ENCODE peak calls at places on chromosomes 13 and 19, in ten cellular contexts. J is hepatocyte, F is heart right ventricle, Q is aorta, S is DND-41, N is breast epithelium, B is stomach, H is fibroblast of lung, W is psoas muscle, V is lung. D is an unnamed sample.
A peak's percentile ranks its signal among the peaks of the same experiment; 100 is the strongest.

GRCh38 chr13:75480691-75481175 is 1.2 kb downstream of the TBC1D4 start:
- DNase-seq in J (peak; percentile 60), F (peak; percentile 44), Q (peak; percentile 77), S (no peak), N (peak; percentile 83), B (peak; percentile 80), H (peak; percentile 62), W (peak; percentile 45), V (peak; percentile 77), D (peak; percentile 63)

GRCh38 chr19:18291019-18291524 is 9.7 kb upstream of the JUND start:
- DNase-seq in J (no peak), F (no peak), Q (no peak), S (peak; percentile 39), N (no peak), B (no peak), H (no peak), W (peak; percentile 40), V (no peak), D (peak; percentile 13)

GRCh38 chr19:20359933-20360720 is 193.1 kb downstream of the ZNF486 start:
- DNase-seq in J (no peak), F (no peak), Q (no peak), S (peak; percentile 16), N (no peak), B (no peak), H (no peak), W (no peak), V (no peak), D (no peak)

GRCh38 chr13:111115051-111115840 is at the start of gene ARHGEF7:
- DNase-seq in J (peak; percentile 57), F (no peak), Q (peak; percentile 86), S (no peak), N (no peak), B (no peak), H (peak; percentile 7), W (no peak), V (no peak), D (no peak)

GRCh38 chr13:41456768-41457588 is at the start of gene RGCC:
- DNase-seq in J (peak; percentile 83), F (peak; percentile 80), Q (peak; percentile 95), S (no peak), N (peak; percentile 71), B (peak; percentile 79), H (peak; percentile 57), W (peak; percentile 83), V (peak; percentile 85), D (peak; percentile 94)

GRCh38 chr19:49469828-49470614 is 4.0 kb upstream of the FLT3LG start:
- DNase-seq in J (no peak), F (no peak), Q (no peak), S (peak; percentile 37), N (no peak), B (peak; percentile 40), H (no peak), W (no peak), V (no peak), D (peak; percentile 79)

GRCh38 chr13:85974604-85975366 is 175.6 kb upstream of the SLITRK6 start:
- DNase-seq in J (no peak), F (no peak), Q (no peak), S (no peak), N (no peak), B (no peak), H (peak; percentile 45), W (no peak), V (no peak), D (no peak)

GRCh38 chr13:30690282-30691188 is 44.8 kb upstream of the ALOX5AP start:
- DNase-seq in J (peak; percentile 75), F (peak; percentile 42), Q (peak; percentile 77), S (peak; percentile 59), N (peak; percentile 75), B (peak; percentile 38), H (peak; percentile 95), W (peak; percentile 72), V (peak; percentile 61), D (no peak)

GRCh38 chr13:104779311-104779710 is 1713.1 kb upstream of the SLC10A2 start:
- DNase-seq in J (no peak), F (no peak), Q (no peak), S (peak; percentile 26), N (no peak), B (no peak), H (peak; percentile 58), W (no peak), V (no peak), D (no peak)

GRCh38 chr13:47794963-47795362 is 206.1 kb downstream of the SUCLA2 start:
- DNase-seq in J (no peak), F (no peak), Q (no peak), S (no peak), N (no peak), B (no peak), H (no peak), W (no peak), V (no peak), D (peak; percentile 8)

GRCh38 chr19:18596752-18597157 is 8.2 kb downstream of the REX1BD start:
- DNase-seq in J (peak; percentile 40), F (no peak), Q (no peak), S (no peak), N (no peak), B (peak; percentile 67), H (no peak), W (no peak), V (peak; percentile 46), D (no peak)

GRCh38 chr13:95254341-95254740 is 46.9 kb downstream of the ABCC4 start:
- DNase-seq in J (no peak), F (no peak), Q (no peak), S (no peak), N (no peak), B (no peak), H (peak; percentile 69), W (no peak), V (no peak), D (no peak)

GRCh38 chr13:76210262-76210661 is 574.1 kb downstream of the LMO7 start:
- DNase-seq in J (no peak), F (peak; percentile 27), Q (no peak), S (no peak), N (no peak), B (no peak), H (peak; percentile 56), W (no peak), V (peak; percentile 44), D (no peak)

GRCh38 chr19:18633321-18633720 is 3.5 kb upstream of the KLHL26 start:
- DNase-seq in J (no peak), F (no peak), Q (no peak), S (no peak), N (no peak), B (no peak), H (no peak), W (no peak), V (no peak), D (no peak)

GRCh38 chr13:80469841-80470378 is 129.0 kb upstream of the SPRY2 start:
- DNase-seq in J (peak; percentile 21), F (peak; percentile 73), Q (peak; percentile 77), S (no peak), N (peak; percentile 85), B (no peak), H (peak; percentile 82), W (peak; percentile 81), V (peak; percentile 59), D (no peak)

GRCh38 chr19:12065100-12065538 is 588 bp downstream of the ZNF844 start:
- DNase-seq in J (peak; percentile 57), F (no peak), Q (peak; percentile 73), S (peak; percentile 42), N (peak; percentile 29), B (no peak), H (peak; percentile 61), W (peak; percentile 20), V (no peak), D (no peak)

GRCh38 chr13:110455444-110455843 is 106.1 kb downstream of the RAB20 start:
- DNase-seq in J (no peak), F (no peak), Q (no peak), S (no peak), N (no peak), B (no peak), H (no peak), W (no peak), V (no peak), D (no peak)

DNA sequence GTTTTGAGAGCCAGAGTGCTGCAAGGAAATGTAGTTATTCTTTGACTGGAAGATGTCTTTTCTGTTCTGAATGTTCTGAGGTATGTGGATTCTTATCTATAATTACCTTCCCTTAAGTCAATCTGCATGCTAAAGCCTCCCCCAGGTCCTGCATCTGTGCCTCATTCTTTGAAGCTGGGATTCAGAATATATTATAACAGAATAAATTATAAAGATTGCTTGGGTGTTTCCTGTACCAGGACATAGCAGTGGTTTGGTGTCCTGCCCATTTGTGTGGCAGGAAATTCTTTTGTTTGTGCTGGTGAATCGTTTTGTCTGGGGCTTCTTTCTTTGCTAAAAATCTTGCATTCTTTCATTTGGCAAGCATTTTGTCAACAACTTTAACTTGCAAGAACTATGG is 60.2 kb downstream of the ITGBL1 start:
- DNase-seq in J (no peak), F (no peak), Q (no peak), S (no peak), N (peak; percentile 25), B (no peak), H (peak; percentile 85), W (no peak), V (no peak), D (no peak)
- H3K27ac ChIP-seq in J (no peak overlapping the region), F (no peak overlapping the region), Q (no peak overlapping the region), S (no peak overlapping the region), N (no peak overlapping the region), B (no peak overlapping the region), H (no peak overlapping the region), W (no peak overlapping the region), V (no peak overlapping the region), D (no peak overlapping the region)

DNA sequence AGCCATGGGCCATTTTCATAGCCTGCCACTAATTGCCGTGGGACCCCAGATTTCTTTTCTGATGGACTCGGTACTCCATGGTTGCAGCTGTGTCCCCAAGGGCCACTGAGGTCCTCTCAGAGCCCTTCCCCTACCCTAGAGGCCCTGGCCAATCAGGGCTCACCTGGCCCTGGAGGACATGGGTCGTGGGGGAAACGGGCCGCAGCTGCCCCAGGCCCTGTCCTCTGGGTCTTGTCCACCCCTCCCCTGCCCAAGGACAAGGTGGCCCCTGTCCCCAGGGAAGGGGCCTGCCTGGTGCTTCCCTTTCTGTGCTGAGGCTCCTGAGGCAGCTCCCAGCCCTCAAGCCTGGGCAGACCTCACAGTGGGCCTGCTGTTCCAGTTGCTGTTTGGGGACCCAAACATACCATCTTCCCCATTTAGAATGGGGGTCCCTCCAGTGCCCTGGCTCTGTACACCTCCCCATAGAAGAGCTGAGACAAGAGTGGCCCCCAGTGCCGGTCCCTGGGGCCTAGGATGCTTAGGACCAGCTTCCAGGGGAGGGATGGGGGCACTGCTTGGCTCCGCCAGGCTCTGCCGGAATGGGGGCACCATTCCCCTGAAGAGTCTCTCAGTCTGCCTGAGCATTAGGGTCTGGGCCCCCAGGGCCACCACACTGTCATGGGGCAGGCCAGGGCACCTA is 3.2 kb downstream of the RAB11B start:
- DNase-seq in J (no peak), F (no peak), Q (no peak), S (no peak), N (no peak), B (no peak), H (no peak), W (no peak), V (no peak), D (no peak)
- H3K4me1 ChIP-seq in J (peaks cover 5% of the 10 kb centered on the region), F (peaks cover 80% of the 10 kb centered on the region), Q (no peaks in the 10 kb centered on the region), S (peaks cover 30% of the 10 kb centered on the region), N (peaks cover 52% of the 10 kb centered on the region), B (peaks cover 85% of the 10 kb centered on the region), H (peaks cover 8% of the 10 kb centered on the region), W (peaks cover 62% of the 10 kb centered on the region), V (peaks cover 42% of the 10 kb centered on the region), D (peaks cover 25% of the 10 kb centered on the region)

GRCh38 chr19:41546386-41546789 is 29.6 kb upstream of the CEACAM21 start:
- DNase-seq in J (no peak), F (peak; percentile 38), Q (no peak), S (no peak), N (no peak), B (no peak), H (no peak), W (no peak), V (no peak), D (peak; percentile 82)
- H3K4me3 ChIP-seq in J (no peak overlapping the region), F (peak overlapping the region; percentile 32), Q (no peak overlapping the region), S (no peak overlapping the region), N (no peak overlapping the region), B (no peak overlapping the region), H (no peak overlapping the region), W (no peak overlapping the region), V (no peak overlapping the region), D (peak overlapping the region; percentile 100)

GRCh38 chr19:15098505-15098904 is 8.7 kb upstream of the SYDE1 start:
- DNase-seq in J (no peak), F (no peak), Q (no peak), S (no peak), N (no peak), B (no peak), H (no peak), W (no peak), V (no peak), D (no peak)
- H3K27ac ChIP-seq in J (no peak overlapping the region), F (no peak overlapping the region), Q (no peak overlapping the region), S (no peak overlapping the region), N (no peak overlapping the region), B (no peak overlapping the region), H (no peak overlapping the region), W (no peak overlapping the region), V (no peak overlapping the region), D (no peak overlapping the region)